ENCODE peak calls at places on chromosomes 6 and 20, in nine cellular contexts. K is nucleus accumbens, Q is hypothalamus, S is naive B cell, X is heart left ventricle, Y is right cardiac atrium, D is M059J, R is cardiac muscle cell, J is NCI-H1105 treated with DMSO at 0.1 percent for 48 hours. I is an unnamed sample.

GRCh38 chr6:139378882-139379341 is 4.5 kb upstream of the CITED2 start:
- DNase-seq in S (no peak), J (no peak), X (no peak), D (peak; percentile 91), R (peak; percentile 44), Q (no peak), Y (no peak), K (no peak), I (no peak)

GRCh38 chr20:46087161-46087560 is 2.6 kb downstream of the NCOA5 start:
- DNase-seq in X (no peak), S (no peak), K (no peak), Q (no peak), D (peak; percentile 24), J (no peak), Y (no peak), R (peak; percentile 36), I (no peak)

GRCh38 chr6:93294879-93295278 is 124.5 kb downstream of the EPHA7 start:
- DNase-seq in D (no peak), R (no peak), J (no peak), Q (no peak), Y (no peak), S (no peak), K (no peak), X (no peak), I (no peak)

GRCh38 chr6:144156334-144156733 is 6.0 kb downstream of the STX11 start:
- DNase-seq in Y (no peak), K (no peak), X (no peak), S (no peak), J (no peak), R (peak; percentile 80), Q (no peak), D (no peak), I (no peak)

GRCh38 chr6:46011241-46012085 is 4.2 kb downstream of the CLIC5 start:
- DNase-seq in J (no peak), S (peak; percentile 10), K (no peak), D (peak; percentile 83), R (no peak), Y (peak; percentile 46), Q (no peak), X (no peak), I (no peak)

GRCh38 chr6:100918152-100918551 is 37.0 kb upstream of the ASCC3 start:
- DNase-seq in J (no peak), K (no peak), X (no peak), D (no peak), R (no peak), Y (no peak), S (no peak), Q (no peak), I (no peak)

GRCh38 chr6:134247271-134247833 is 70.6 kb downstream of the SGK1 start:
- DNase-seq in K (no peak), Y (no peak), Q (no peak), D (no peak), J (no peak), R (no peak), S (peak; percentile 86), X (no peak), I (no peak)

GRCh38 chr6:53252177-53252692 is 96.5 kb downstream of the ELOVL5 start:
- DNase-seq in R (no peak), Y (no peak), J (no peak), K (no peak), S (no peak), D (no peak), Q (no peak), X (no peak), I (no peak)

GRCh38 chr6:11427827-11428245 is 109.7 kb upstream of the TMEM170B start:
- DNase-seq in Q (no peak), K (no peak), X (no peak), D (peak; percentile 93), R (no peak), Y (no peak), J (no peak), S (no peak), I (no peak)

GRCh38 chr20:60242836-60243520 is 284.8 kb downstream of the CDH26 start:
- DNase-seq in J (no peak), Y (no peak), Q (no peak), S (no peak), D (peak; percentile 98), R (no peak), K (no peak), X (no peak), I (no peak)

GRCh38 chr6:16092990-16093389 is 35.9 kb upstream of the MYLIP start:
- DNase-seq in R (no peak), Q (no peak), D (peak; percentile 14), S (no peak), K (no peak), X (no peak), Y (no peak), J (no peak), I (no peak)

GRCh38 chr6:166010585-166010984 is 157.1 kb downstream of the TBXT start:
- DNase-seq in Y (no peak), J (no peak), K (no peak), S (no peak), Q (no peak), X (no peak), R (no peak), D (no peak), I (no peak)

GRCh38 chr6:105087571-105088211 is 92.1 kb downstream of the POPDC3 start:
- DNase-seq in S (peak; percentile 27), D (peak; percentile 62), J (peak; percentile 83), X (no peak), Q (no peak), K (no peak), R (peak; percentile 76), Y (no peak), I (peak; percentile 53)

GRCh38 chr6:11425876-11426275 is 111.7 kb upstream of the TMEM170B start:
- DNase-seq in D (peak; percentile 34), X (no peak), K (no peak), J (no peak), S (no peak), Q (no peak), Y (no peak), R (no peak), I (no peak)

GRCh38 chr6:110596354-110596753 is 119.9 kb upstream of the SLC22A16 start:
- DNase-seq in K (no peak), R (no peak), S (no peak), J (no peak), Q (no peak), X (no peak), Y (no peak), D (no peak), I (no peak)

GRCh38 chr20:34311118-34312023 is 8.2 kb upstream of the AHCY start:
- DNase-seq in D (no peak), S (no peak), Y (no peak), K (peak; percentile 3), R (peak; percentile 38), J (peak; percentile 51), Q (no peak), X (peak; percentile 35), I (no peak)

GRCh38 chr20:56801991-56802740 is 173.1 kb downstream of the TFAP2C start:
- DNase-seq in J (no peak), Q (no peak), X (no peak), R (peak; percentile 28), Y (no peak), S (no peak), K (no peak), D (no peak), I (no peak)

GRCh38 chr20:35657271-35657670 is 7.4 kb downstream of the CPNE1 start:
- DNase-seq in J (no peak), R (no peak), Y (no peak), Q (no peak), S (no peak), X (no peak), D (no peak), K (no peak), I (no peak)

GRCh38 chr6:168165891-168166290 is 86.9 kb upstream of the FRMD1 start:
- DNase-seq in Y (no peak), J (no peak), Q (no peak), R (no peak), X (no peak), S (no peak), K (no peak), D (no peak), I (no peak)

GRCh38 chr20:45555198-45555597 is 8.0 kb upstream of the EPPIN start:
- DNase-seq in Q (no peak), Y (no peak), R (no peak), S (no peak), J (no peak), K (no peak), D (no peak), X (no peak), I (no peak)

GRCh38 chr6:166341915-166342292 is 441 bp downstream of the SFT2D1 start:
- DNase-seq in Y (no peak), X (no peak), Q (no peak), R (peak; percentile 39), J (no peak), D (peak; percentile 22), S (no peak), K (no peak), I (no peak)

GRCh38 chr20:29419378-29419777 is 1838.1 kb upstream of the DEFB115 start:
- DNase-seq in R (no peak), X (no peak), K (no peak), Y (no peak), S (no peak), D (no peak), Q (no peak), J (no peak), I (no peak)

GRCh38 chr6:65538644-65539043 is 168.4 kb downstream of the EYS start:
- DNase-seq in Q (no peak), R (no peak), X (no peak), S (no peak), K (no peak), D (no peak), Y (no peak), J (no peak), I (no peak)

GRCh38 chr6:144216668-144217218 is 66.4 kb downstream of the STX11 start:
- DNase-seq in Q (no peak), Y (no peak), J (no peak), D (no peak), S (no peak), K (peak; percentile 61), X (no peak), R (no peak), I (peak; percentile 76)

GRCh38 chr6:37160922-37161778 is 8.8 kb upstream of the PIM1 start:
- DNase-seq in D (no peak), Q (no peak), X (no peak), S (peak; percentile 57), Y (no peak), R (peak; percentile 87), J (no peak), K (no peak), I (no peak)

GRCh38 chr20:63223121-63223825 is 7.3 kb upstream of the YTHDF1 start:
- DNase-seq in K (no peak), J (peak; percentile 21), D (peak; percentile 53), S (peak; percentile 20), R (peak; percentile 43), Y (peak; percentile 45), X (no peak), Q (no peak), I (peak; percentile 76)

GRCh38 chr6:132952998-132953397 is 138.6 kb downstream of the RPS12 start:
- DNase-seq in X (no peak), R (no peak), D (no peak), S (no peak), Q (no peak), K (no peak), J (no peak), Y (no peak), I (no peak)

GRCh38 chr6:17334265-17334664 is 53.1 kb downstream of the RBM24 start:
- DNase-seq in R (peak; percentile 17), Q (no peak), D (peak; percentile 87), J (no peak), K (no peak), S (no peak), Y (no peak), X (no peak), I (no peak)

GRCh38 chr6:105432797-105433196 is 29.9 kb upstream of the PREP start:
- DNase-seq in J (no peak), Y (no peak), R (peak; percentile 88), X (no peak), K (no peak), Q (no peak), S (no peak), D (peak; percentile 96), I (no peak)

GRCh38 chr20:50110141-50111047 is 2.6 kb downstream of the UBE2V1 start:
- DNase-seq in S (peak; percentile 54), Y (no peak), Q (no peak), J (no peak), D (peak; percentile 97), K (no peak), X (no peak), R (peak; percentile 61), I (no peak)

GRCh38 chr20:53834044-53834442 is 236.4 kb downstream of the BCAS1 start:
- DNase-seq in S (peak; percentile 39), J (no peak), K (no peak), Q (no peak), R (no peak), X (no peak), Y (no peak), D (peak; percentile 78), I (no peak)

I was measured in SK-N-SH.